ENCODE peak calls at places on chromosomes 16 and 17, in eight cellular contexts. Q, C, S, I, Z, F, A and M are unnamed samples.

GRCh38 chr16:86498661-86499493 is 11.4 kb upstream of the FOXF1 start:
- DNase-seq in A (no peak), F (no peak), C (no peak), Q (no peak), Z (no peak), I (no peak), S (no peak), M (no peak)

GRCh38 chr16:88202207-88202745 is 180.5 kb upstream of the ZNF469 start:
- DNase-seq in F (no peak), S (no peak), Q (no peak), C (no peak), Z (no peak), A (no peak), I (no peak), M (no peak)

GRCh38 chr17:51046527-51047384 is 73.9 kb downstream of the SPAG9 start:
- DNase-seq in Z (peak; percentile 63), C (no peak), A (no peak), F (no peak), S (peak; percentile 91), I (peak; percentile 70), Q (peak; percentile 69), M (peak; percentile 46)

GRCh38 chr17:61409301-61410099 is 9.9 kb downstream of the TBX2 start:
- DNase-seq in S (peak; percentile 75), Q (peak; percentile 68), I (peak; percentile 78), F (peak; percentile 69), A (peak; percentile 91), Z (no peak), C (peak; percentile 74), M (peak; percentile 54)

GRCh38 chr16:27491894-27492587 is 57.7 kb downstream of the GTF3C1 start:
- DNase-seq in Z (no peak), Q (no peak), S (no peak), A (no peak), I (no peak), F (no peak), C (no peak), M (no peak)

GRCh38 chr16:5706206-5706605 is 608.6 kb upstream of the EEF2KMT start:
- DNase-seq in S (no peak), Q (no peak), I (no peak), Z (no peak), A (no peak), C (no peak), F (no peak), M (no peak)

GRCh38 chr17:72294487-72294893 is 173.7 kb downstream of the SOX9 start:
- DNase-seq in A (no peak), S (no peak), I (no peak), F (no peak), C (no peak), Z (no peak), Q (peak; percentile 20), M (no peak)

GRCh38 chr17:77366206-77366557 is 225.4 kb downstream of the SEC14L1 start:
- DNase-seq in Z (no peak), S (no peak), Q (no peak), F (no peak), I (no peak), C (no peak), A (no peak), M (no peak)

GRCh38 chr16:65731840-65732239 is 610.0 kb upstream of the CDH11 start:
- DNase-seq in A (no peak), S (no peak), C (no peak), Q (no peak), F (no peak), I (no peak), Z (no peak), M (no peak)

GRCh38 chr16:79286646-79287423 is 313.7 kb downstream of the MAF start:
- DNase-seq in S (peak; percentile 26), I (peak; percentile 27), A (no peak), Q (peak; percentile 40), F (peak; percentile 49), C (peak; percentile 40), Z (peak; percentile 23), M (no peak)

GRCh38 chr16:87661561-87661960 is 59.3 kb downstream of the JPH3 start:
- DNase-seq in S (peak; percentile 49), Q (peak; percentile 48), C (peak; percentile 68), A (peak; percentile 43), Z (no peak), I (no peak), F (no peak), M (peak; percentile 52)

GRCh38 chr16:66369055-66369592 is 2.6 kb downstream of the CDH5 start:
- DNase-seq in A (no peak), C (no peak), S (no peak), Z (no peak), I (no peak), Q (peak; percentile 73), F (no peak), M (no peak)

GRCh38 chr17:68955181-68955841 is at the start of gene ABCA8:
- DNase-seq in I (peak; percentile 38), Q (peak; percentile 54), Z (peak; percentile 22), S (peak; percentile 85), C (no peak), F (no peak), A (no peak), M (no peak)

GRCh38 chr17:17811381-17812210 is 25.2 kb downstream of the SREBF1 start:
- DNase-seq in A (no peak), S (peak; percentile 43), C (no peak), I (peak; percentile 42), Q (no peak), Z (no peak), F (no peak), M (no peak)

GRCh38 chr16:4416200-4417032 is at the start of gene CORO7:
- DNase-seq in C (peak; percentile 93), Z (peak; percentile 95), A (peak; percentile 93), I (peak; percentile 95), F (peak; percentile 98), Q (peak; percentile 98), S (peak; percentile 97), M (peak; percentile 97)
- TF ChIP-seq POLR2A in C (peak; percentile 56), Z (peak; percentile 71), A (no peak), I (peak; percentile 66), F (no peak), Q (peak; percentile 79), S (no peak), M (peak; percentile 52)

GRCh38 chr17:78383725-78384471 is 5.4 kb downstream of the PGS1 start:
- DNase-seq in S (peak; percentile 65), Z (no peak), C (no peak), I (peak; percentile 68), A (no peak), F (peak; percentile 57), Q (peak; percentile 68), M (peak; percentile 9)
- TF ChIP-seq POLR2A in S (no peak), Z (no peak), C (no peak), I (no peak), A (no peak), F (no peak), Q (no peak), M (no peak)

GRCh38 chr17:76243826-76244679 is 3.8 kb upstream of the RNF157 start:
- DNase-seq in I (no peak), A (no peak), Z (no peak), Q (no peak), C (no peak), S (no peak), F (no peak), M (no peak)
- TF ChIP-seq POLR2A in I (no peak), A (no peak), Z (no peak), Q (no peak), C (no peak), S (no peak), F (no peak), M (no peak)

DNA sequence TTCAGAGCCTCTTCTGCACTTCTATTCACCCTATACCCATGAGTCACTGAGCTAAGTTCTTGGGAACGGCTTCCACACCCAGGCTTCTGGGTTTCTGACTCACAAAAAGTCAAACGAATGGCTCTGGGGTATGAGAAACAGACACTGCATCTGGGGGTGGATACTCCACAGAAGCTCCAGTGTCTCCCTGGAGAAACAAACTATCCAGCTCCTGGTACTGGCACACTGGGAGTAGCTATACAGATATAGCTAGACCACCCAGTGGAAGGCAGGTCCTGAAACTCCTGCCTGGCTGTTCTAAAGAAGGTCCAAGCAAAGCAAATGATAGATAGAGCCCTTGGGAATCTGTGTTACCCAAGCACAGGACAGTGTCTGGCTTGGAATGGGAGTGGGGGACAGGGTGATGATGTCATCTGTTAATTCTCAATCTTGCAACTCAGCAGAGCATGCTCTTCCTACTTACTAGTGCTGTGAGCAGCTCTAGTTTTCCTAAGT is 6.9 kb downstream of the MMP28 start:
- DNase-seq in A (peak; percentile 91), Q (no peak), I (no peak), F (no peak), S (peak; percentile 58), C (no peak), Z (no peak), M (no peak)
- TF ChIP-seq POLR2A in A (no peak), Q (no peak), I (no peak), F (no peak), S (no peak), C (no peak), Z (no peak), M (no peak)

GRCh38 chr16:726188-726437 is 130 bp downstream of the CCDC78 start:
- DNase-seq in C (no peak), A (no peak), F (no peak), Q (no peak), S (no peak), Z (no peak), I (no peak), M (no peak)
- TF ChIP-seq POLR2A in C (no peak), A (peak; percentile 4), F (no peak), Q (no peak), S (no peak), Z (no peak), I (no peak), M (no peak)

GRCh38 chr17:81514735-81515529 is 2.3 kb upstream of the ACTG1 start:
- DNase-seq in S (peak; percentile 83), Q (peak; percentile 90), C (no peak), A (peak; percentile 75), I (peak; percentile 87), F (peak; percentile 87), Z (peak; percentile 72), M (no peak)
- TF ChIP-seq POLR2A in S (no peak), Q (peak; percentile 83), C (peak; percentile 54), A (peak; percentile 47), I (peak; percentile 89), F (no peak), Z (peak; percentile 83), M (no peak)

GRCh38 chr17:7844292-7845154 is 10.3 kb upstream of the TMEM88 start:
- DNase-seq in S (peak; percentile 97), Z (peak; percentile 76), I (peak; percentile 87), C (peak; percentile 95), F (peak; percentile 92), A (peak; percentile 95), Q (peak; percentile 94), M (peak; percentile 92)
- TF ChIP-seq POLR2A in S (peak; percentile 31), Z (peak; percentile 87), I (peak; percentile 83), C (peak; percentile 69), F (no peak), A (peak; percentile 40), Q (peak; percentile 70), M (peak; percentile 86)